ENCODE peak calls at places on chromosomes 4 and X, in six cellular contexts. W, U, Q, N, O and Z are unnamed samples.

GRCh38 chrX:133090410-133090809 is 6.5 kb downstream of the USP26 start:
- DNase-seq in W (no peak), U (no peak), Q (no peak), N (no peak), O (no peak), Z (no peak)

GRCh38 chrX:23879380-23880090 is 28.2 kb downstream of the APOO start:
- DNase-seq in W (no peak), U (no peak), Q (no peak), N (no peak), O (no peak), Z (no peak)

GRCh38 chr4:67615119-67615518 is 56.6 kb downstream of the STAP1 start:
- DNase-seq in W (no peak), U (no peak), Q (no peak), N (no peak), O (no peak), Z (no peak)

GRCh38 chr4:145101091-145101490 is 3.0 kb downstream of the ABCE1 start:
- DNase-seq in W (no peak), U (no peak), Q (no peak), N (no peak), O (no peak), Z (no peak)

GRCh38 chr4:150251752-150252190 is 173.5 kb downstream of the DCLK2 start:
- DNase-seq in W (no peak), U (no peak), Q (no peak), N (no peak), O (peak; percentile 79), Z (peak; percentile 59)

GRCh38 chrX:103823591-103823990 is 8.5 kb downstream of the RAB9B start:
- DNase-seq in W (no peak), U (no peak), Q (no peak), N (no peak), O (no peak), Z (no peak)

GRCh38 chrX:85107407-85107806 is 103.7 kb downstream of the APOOL start:
- DNase-seq in W (no peak), U (no peak), Q (no peak), N (no peak), O (no peak), Z (no peak)

GRCh38 chr4:140427104-140427918 is at the start of gene CLGN:
- DNase-seq in W (peak; percentile 88), U (peak; percentile 87), Q (peak; percentile 68), N (peak; percentile 28), O (peak; percentile 82), Z (peak; percentile 97)

GRCh38 chr4:102536768-102537167 is 35.6 kb downstream of the NFKB1 start:
- DNase-seq in W (no peak), U (no peak), Q (no peak), N (no peak), O (no peak), Z (no peak)

GRCh38 chr4:120672558-120673147 is 249.9 kb downstream of the PRDM5 start:
- DNase-seq in W (no peak), U (no peak), Q (no peak), N (no peak), O (no peak), Z (no peak)

GRCh38 chrX:6574762-6575161 is 39.8 kb upstream of the VCX3A start:
- DNase-seq in W (no peak), U (no peak), Q (no peak), N (no peak), O (no peak), Z (peak; percentile 24)

GRCh38 chr4:10605746-10606482 is 78.7 kb downstream of the CLNK start:
- DNase-seq in W (no peak), U (no peak), Q (no peak), N (no peak), O (no peak), Z (no peak)

GRCh38 chr4:173507471-173508385 is 22.3 kb downstream of the HAND2 start:
- DNase-seq in W (peak; percentile 9), U (peak; percentile 10), Q (no peak), N (no peak), O (no peak), Z (no peak)

GRCh38 chr4:65502151-65502691 is 168.1 kb downstream of the EPHA5 start:
- DNase-seq in W (no peak), U (no peak), Q (no peak), N (peak; percentile 28), O (no peak), Z (no peak)

GRCh38 chrX:149114001-149114400 is 391.1 kb downstream of the IDS start:
- DNase-seq in W (no peak), U (no peak), Q (no peak), N (no peak), O (no peak), Z (no peak)

GRCh38 chr4:126890994-126891393 is 741.8 kb upstream of the INTU start:
- DNase-seq in W (no peak), U (peak; percentile 7), Q (no peak), N (no peak), O (no peak), Z (no peak)

GRCh38 chr4:129342820-129343219 is 246.9 kb downstream of the C4orf33 start:
- DNase-seq in W (no peak), U (peak; percentile 54), Q (no peak), N (no peak), O (no peak), Z (no peak)

GRCh38 chr4:133584714-133585113 is 435.6 kb downstream of the PCDH10 start:
- DNase-seq in W (no peak), U (no peak), Q (no peak), N (no peak), O (no peak), Z (no peak)

GRCh38 chr4:73751830-73752229 is 11.5 kb downstream of the CXCL8 start:
- DNase-seq in W (no peak), U (no peak), Q (no peak), N (no peak), O (no peak), Z (no peak)

GRCh38 chrX:132086717-132087116 is 41.1 kb downstream of the FRMD7 start:
- DNase-seq in W (no peak), U (no peak), Q (no peak), N (no peak), O (no peak), Z (no peak)

GRCh38 chr4:5863461-5864113 is 29.3 kb downstream of the CRMP1 start:
- DNase-seq in W (no peak), U (peak; percentile 35), Q (peak; percentile 86), N (peak; percentile 68), O (no peak), Z (no peak)

GRCh38 chr4:156663663-156664062 is 307.9 kb downstream of the PDGFC start:
- DNase-seq in W (no peak), U (no peak), Q (no peak), N (no peak), O (no peak), Z (no peak)

GRCh38 chrX:123803331-123803983 is 56.4 kb upstream of the XIAP start:
- DNase-seq in W (no peak), U (peak; percentile 69), Q (peak; percentile 42), N (peak; percentile 68), O (no peak), Z (no peak)

GRCh38 chrX:17009856-17010650 is 63.6 kb downstream of the REPS2 start:
- DNase-seq in W (no peak), U (peak; percentile 30), Q (no peak), N (no peak), O (no peak), Z (no peak)

GRCh38 chrX:17007134-17007768 is 60.8 kb downstream of the REPS2 start:
- DNase-seq in W (no peak), U (no peak), Q (no peak), N (no peak), O (no peak), Z (peak; percentile 24)

GRCh38 chrX:17000751-17001150 is 54.3 kb downstream of the REPS2 start:
- DNase-seq in W (no peak), U (no peak), Q (no peak), N (no peak), O (no peak), Z (no peak)

GRCh38 chrX:17005712-17006372 is 59.4 kb downstream of the REPS2 start:
- DNase-seq in W (no peak), U (no peak), Q (no peak), N (no peak), O (no peak), Z (no peak)
- TF ChIP-seq CTCF in W (no peak), U (no peak), Q (no peak), N (no peak), O (no peak), Z (no peak)

DNA sequence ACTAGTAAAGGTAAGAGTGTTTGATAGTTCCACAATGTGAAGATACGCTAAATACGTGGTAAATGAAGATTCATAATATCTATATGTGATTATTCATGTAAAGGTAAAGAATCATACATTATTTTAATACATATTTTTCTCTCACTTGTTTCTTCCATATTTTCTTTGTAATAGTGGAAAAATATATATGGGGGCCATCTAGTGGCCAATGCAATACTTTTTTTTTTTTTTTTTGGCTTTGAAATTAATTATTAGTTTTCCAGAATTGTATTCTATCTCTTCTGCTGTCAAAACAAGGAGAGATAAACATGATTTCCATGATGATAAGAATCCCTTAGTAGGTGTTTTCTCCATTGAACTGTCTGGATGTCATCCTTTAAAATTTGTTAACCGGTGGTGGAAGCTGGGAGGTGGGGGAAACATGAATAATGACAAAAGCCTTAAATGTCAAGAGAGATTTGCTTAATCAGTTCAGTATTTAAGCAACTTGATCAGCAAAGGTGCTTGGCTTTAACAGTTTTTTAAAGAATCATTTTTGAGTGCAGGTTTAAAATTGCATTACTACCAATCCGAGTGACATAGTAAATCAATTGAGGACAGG is 508.7 kb upstream of the HTR2C start:
- DNase-seq in W (no peak), U (no peak), Q (no peak), N (no peak), O (no peak), Z (no peak)
- TF ChIP-seq CTCF in W (peak; percentile 70), U (peak; percentile 60), Q (no peak), N (peak; percentile 41), O (no peak), Z (peak; percentile 30)

DNA sequence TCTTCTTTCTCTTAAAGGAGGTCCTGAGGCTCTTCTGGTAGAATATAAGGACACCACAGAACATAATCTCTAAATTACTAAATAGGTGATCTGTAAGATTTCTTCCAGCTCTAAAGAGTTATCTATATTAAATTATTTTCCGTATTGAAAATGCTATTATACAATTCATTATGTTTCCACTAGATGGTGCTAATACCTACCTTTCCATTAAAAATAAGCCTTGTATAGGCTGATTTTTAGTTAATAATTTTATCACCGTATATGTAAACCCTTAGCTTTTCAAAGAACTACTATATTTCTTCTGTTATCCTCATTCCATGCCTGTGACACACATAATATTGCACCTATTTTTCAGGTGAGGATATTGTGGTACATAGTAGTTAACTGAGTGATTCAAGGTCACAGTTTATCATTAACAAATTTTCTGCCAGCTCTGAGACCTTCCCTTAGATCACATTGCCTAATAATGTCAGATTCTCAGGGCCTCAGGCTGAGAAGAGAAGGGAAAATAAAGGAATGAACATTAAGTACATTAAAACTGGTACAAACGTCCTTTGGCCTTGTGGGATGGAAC is 138.8 kb downstream of the TEX11 start:
- DNase-seq in W (no peak), U (no peak), Q (no peak), N (no peak), O (no peak), Z (no peak)
- TF ChIP-seq CTCF in W (peak; percentile 62), U (peak; percentile 52), Q (peak; percentile 50), N (peak; percentile 40), O (no peak), Z (peak; percentile 58)

GRCh38 chrX:15977644-15978043 is 123.0 kb upstream of the AP1S2 start:
- DNase-seq in W (no peak), U (no peak), Q (no peak), N (no peak), O (no peak), Z (no peak)

GRCh38 chrX:15973941-15974340 is 119.3 kb upstream of the AP1S2 start:
- DNase-seq in W (no peak), U (no peak), Q (no peak), N (no peak), O (no peak), Z (no peak)

GRCh38 chrX:15971696-15972095 is 117.1 kb upstream of the AP1S2 start:
- DNase-seq in W (no peak), U (no peak), Q (no peak), N (no peak), O (no peak), Z (no peak)

GRCh38 chrX:15973299-15973698 is 118.7 kb upstream of the AP1S2 start:
- DNase-seq in W (no peak), U (peak; percentile 35), Q (peak; percentile 52), N (peak; percentile 28), O (no peak), Z (no peak)
- TF ChIP-seq CTCF in W (peak; percentile 25), U (peak; percentile 30), Q (no peak), N (peak; percentile 56), O (no peak), Z (no peak)